ENCODE peak calls at places on chromosomes 2 and 18, in nine cellular contexts. L is Peyer's patch, U is adrenal gland, F is fibroblast of lung, V is endothelial cell of umbilical vein, Y is colonic mucosa, R is GM23248, S is cardiac fibroblast, W is A549. Z is an unnamed sample.
A peak's percentile ranks its signal among the peaks of the same experiment; 100 is the strongest.

GRCh38 chr2:101718993-101719571 is 21.6 kb downstream of the MAP4K4 start:
- DNase-seq in L (no peak), U (no peak), F (no peak), V (no peak), Y (no peak), R (peak; percentile 50), S (no peak), W (no peak), Z (no peak)

GRCh38 chr2:239716536-239717318 is 308.4 kb downstream of the NDUFA10 start:
- DNase-seq in L (peak; percentile 43), U (no peak), F (no peak), V (no peak), Y (no peak), R (peak; percentile 26), S (peak; percentile 7), W (no peak), Z (no peak)

GRCh38 chr2:176079285-176079830 is 4.4 kb downstream of the EVX2 start:
- DNase-seq in L (no peak), U (no peak), F (no peak), V (no peak), Y (no peak), R (no peak), S (no peak), W (no peak), Z (no peak)

GRCh38 chr2:44969936-44970335 is 28.4 kb downstream of the SIX3 start:
- DNase-seq in L (no peak), U (no peak), F (no peak), V (no peak), Y (no peak), R (no peak), S (no peak), W (no peak), Z (no peak)

GRCh38 chr2:96500385-96501066 is 4.6 kb downstream of the NEURL3 start:
- DNase-seq in L (no peak), U (no peak), F (no peak), V (no peak), Y (no peak), R (peak; percentile 25), S (no peak), W (no peak), Z (no peak)

GRCh38 chr18:69898241-69898861 is 49.3 kb downstream of the CD226 start:
- DNase-seq in L (no peak), U (no peak), F (peak; percentile 62), V (no peak), Y (no peak), R (no peak), S (no peak), W (no peak), Z (no peak)

GRCh38 chr2:139175510-139175909 is 395.3 kb upstream of the NXPH2 start:
- DNase-seq in L (no peak), U (no peak), F (no peak), V (no peak), Y (no peak), R (no peak), S (no peak), W (no peak), Z (peak; percentile 42)

GRCh38 chr2:239544846-239545465 is 144.1 kb upstream of the HDAC4 start:
- DNase-seq in L (no peak), U (no peak), F (no peak), V (no peak), Y (no peak), R (no peak), S (no peak), W (no peak), Z (no peak)

GRCh38 chr2:33672896-33673295 is 73.8 kb upstream of the FAM98A start:
- DNase-seq in L (no peak), U (no peak), F (no peak), V (no peak), Y (no peak), R (no peak), S (no peak), W (no peak), Z (no peak)

GRCh38 chr2:45289997-45290673 is 280.9 kb upstream of the SIX2 start:
- DNase-seq in L (no peak), U (no peak), F (no peak), V (no peak), Y (no peak), R (no peak), S (no peak), W (no peak), Z (no peak)

GRCh38 chr2:150076281-150076680 is 411.2 kb downstream of the RND3 start:
- DNase-seq in L (no peak), U (no peak), F (peak; percentile 82), V (no peak), Y (no peak), R (peak; percentile 86), S (peak; percentile 41), W (peak; percentile 24), Z (no peak)

GRCh38 chr2:216578325-216578724 is 54.9 kb upstream of the IGFBP2 start:
- DNase-seq in L (no peak), U (no peak), F (peak; percentile 44), V (no peak), Y (no peak), R (peak; percentile 30), S (no peak), W (no peak), Z (no peak)

GRCh38 chr18:34802938-34803337 is 92.8 kb downstream of the DTNA start:
- DNase-seq in L (no peak), U (no peak), F (peak; percentile 83), V (no peak), Y (no peak), R (peak; percentile 66), S (peak; percentile 5), W (no peak), Z (no peak)

GRCh38 chr18:45328271-45328670 is 287.0 kb upstream of the SLC14A2 start:
- DNase-seq in L (no peak), U (no peak), F (no peak), V (no peak), Y (no peak), R (no peak), S (no peak), W (no peak), Z (no peak)

GRCh38 chr18:45325791-45326190 is 289.5 kb upstream of the SLC14A2 start:
- DNase-seq in L (no peak), U (no peak), F (no peak), V (no peak), Y (no peak), R (no peak), S (no peak), W (no peak), Z (no peak)

GRCh38 chr18:45326505-45326904 is 288.8 kb upstream of the SLC14A2 start:
- DNase-seq in L (no peak), U (no peak), F (no peak), V (no peak), Y (no peak), R (no peak), S (no peak), W (no peak), Z (no peak)

GRCh38 chr18:45330170-45330594 is 285.1 kb upstream of the SLC14A2 start:
- DNase-seq in L (no peak), U (no peak), F (peak; percentile 66), V (no peak), Y (no peak), R (peak; percentile 70), S (peak; percentile 25), W (no peak), Z (no peak)

DNA sequence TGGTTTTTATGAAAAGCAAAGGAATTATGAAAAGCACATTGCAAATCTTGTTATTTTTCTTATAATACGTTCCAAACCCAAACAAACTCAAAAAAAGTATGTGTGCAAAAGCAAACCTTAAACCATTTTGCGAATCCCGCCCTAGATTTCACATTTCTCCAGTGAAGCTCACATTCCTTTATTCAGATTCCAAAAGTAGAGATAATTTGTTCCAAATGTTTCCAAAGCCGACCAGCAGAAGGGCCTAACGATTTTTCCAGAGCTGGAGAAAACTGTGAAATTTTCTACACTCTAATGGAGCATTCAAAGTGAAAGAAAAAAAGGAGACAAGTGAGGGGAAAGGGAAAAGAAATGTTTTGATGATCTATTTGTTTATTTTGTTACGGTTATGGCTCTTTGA is 286.5 kb upstream of the SLC14A2 start:
- DNase-seq in L (no peak), U (no peak), F (no peak), V (no peak), Y (no peak), R (peak; percentile 52), S (peak; percentile 11), W (no peak), Z (no peak)
- H3K4me3 ChIP-seq in L (no peak overlapping the region), U (no peak overlapping the region), F (no peak overlapping the region), V (no peak overlapping the region), Y (no peak overlapping the region), R (peak overlapping the region; percentile 17), S (no peak overlapping the region), W (no peak overlapping the region), Z (no peak overlapping the region)

DNA sequence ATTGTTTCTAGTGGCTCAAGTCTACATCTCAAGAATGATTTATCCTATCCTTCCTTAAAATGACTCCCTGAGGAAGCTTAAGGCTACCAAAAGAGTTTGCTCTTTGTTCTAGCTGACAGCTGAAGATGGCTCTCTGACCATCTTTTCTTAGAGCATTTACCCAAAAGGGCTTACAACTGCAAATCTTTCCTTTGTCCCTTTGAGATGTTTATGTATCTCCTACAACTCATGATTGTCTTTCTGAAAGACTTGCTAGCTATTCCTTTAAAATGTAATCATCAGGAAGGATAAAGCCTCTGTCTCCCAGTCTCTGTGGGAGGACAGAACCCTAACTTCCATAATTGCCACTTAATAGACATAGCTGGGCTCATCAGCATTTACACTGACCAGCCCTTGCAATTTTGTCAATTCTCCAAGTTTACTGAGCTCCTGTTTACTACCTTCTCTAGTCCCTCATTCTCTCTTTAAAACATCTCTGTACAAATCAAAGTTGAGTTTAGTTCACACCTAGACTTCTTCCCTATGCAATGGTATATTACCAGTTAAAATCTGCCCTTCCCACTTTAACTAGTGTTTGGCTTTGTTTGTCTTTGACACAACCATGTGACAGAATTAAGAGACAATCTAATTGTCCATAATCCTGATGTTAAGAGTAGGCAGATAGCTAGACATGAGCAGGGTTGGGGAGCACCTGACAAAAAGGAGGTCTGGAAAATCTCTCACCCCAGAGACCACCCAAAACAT is 188.2 kb downstream of the PTH2R start:
- DNase-seq in L (no peak), U (no peak), F (no peak), V (no peak), Y (no peak), R (no peak), S (no peak), W (no peak), Z (no peak)
- H3K4me3 ChIP-seq in L (no peak overlapping the region), U (no peak overlapping the region), F (no peak overlapping the region), V (no peak overlapping the region), Y (no peak overlapping the region), R (no peak overlapping the region), S (no peak overlapping the region), W (no peak overlapping the region), Z (no peak overlapping the region)

DNA sequence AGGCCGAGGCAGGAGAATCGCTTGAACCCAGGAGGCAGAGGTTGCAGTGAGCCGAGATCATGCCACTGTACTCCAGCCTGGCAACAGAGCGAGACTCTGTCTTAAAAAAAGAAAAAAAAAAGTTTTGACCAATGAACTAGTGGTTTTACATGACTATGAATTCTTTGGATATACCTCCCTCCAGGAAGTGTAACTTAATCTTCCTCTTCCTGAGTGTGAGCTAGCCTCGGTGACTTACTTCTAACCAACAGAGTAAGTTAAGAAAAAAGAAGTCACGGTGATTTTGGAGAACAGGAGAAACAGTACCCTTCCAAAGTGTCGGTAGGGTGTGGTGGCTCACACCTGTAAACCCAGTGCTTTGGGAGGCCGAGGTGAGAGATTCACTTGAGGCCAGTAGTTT is 7.1 kb downstream of the TIA1 start:
- DNase-seq in L (no peak), U (no peak), F (peak; percentile 11), V (peak; percentile 31), Y (no peak), R (no peak), S (no peak), W (no peak), Z (peak; percentile 43)
- H3K4me3 ChIP-seq in L (no peak overlapping the region), U (no peak overlapping the region), F (no peak overlapping the region), V (no peak overlapping the region), Y (no peak overlapping the region), R (no peak overlapping the region), S (no peak overlapping the region), W (no peak overlapping the region), Z (no peak overlapping the region)

GRCh38 chr2:230770804-230771203 is 58.2 kb downstream of the CAB39 start:
- DNase-seq in L (no peak), U (no peak), F (peak; percentile 36), V (no peak), Y (no peak), R (no peak), S (no peak), W (no peak), Z (no peak)
- H3K4me3 ChIP-seq in L (no peak overlapping the region), U (no peak overlapping the region), F (no peak overlapping the region), V (no peak overlapping the region), Y (no peak overlapping the region), R (no peak overlapping the region), S (no peak overlapping the region), W (no peak overlapping the region), Z (no peak overlapping the region)